ENCODE peak calls at places on chromosomes 7 and 10, in ten cellular contexts. X is mammary epithelial cell; P is B cell; D is AG20443; T is stimulated activated naive CD4-positive, alpha-beta T cell treated with Interleukin-2 at 50 U/mL for 16 hours; J is frontal cortex; W is CD4-positive, alpha-beta T cell; S is Caki2; I is germinal center; C is CD8-positive, alpha-beta T cell. H is an unnamed sample.
A peak's percentile ranks its signal among the peaks of the same experiment; 100 is the strongest.

GRCh38 chr10:84613336-84614021 is 285.1 kb downstream of the CCSER2 start:
- DNase-seq in X (peak; percentile 51), P (peak; percentile 6), D (peak; percentile 56), T (no peak), J (no peak), W (no peak), S (peak; percentile 46), I (peak; percentile 36), C (no peak), H (peak; percentile 63)

GRCh38 chr7:1691601-1692499 is 21.8 kb downstream of the ELFN1 start:
- DNase-seq in X (peak; percentile 59), P (no peak), D (no peak), T (no peak), J (peak; percentile 21), W (no peak), S (peak; percentile 95), I (no peak), C (no peak), H (peak; percentile 18)

GRCh38 chr10:124496150-124496549 is 34.5 kb downstream of the LHPP start:
- DNase-seq in X (no peak), P (no peak), D (no peak), T (no peak), J (no peak), W (no peak), S (no peak), I (no peak), C (no peak), H (peak; percentile 72)

GRCh38 chr10:49740346-49741107 is 21.6 kb downstream of the OGDHL start:
- DNase-seq in X (no peak), P (no peak), D (peak; percentile 7), T (no peak), J (no peak), W (no peak), S (no peak), I (no peak), C (no peak), H (peak; percentile 19)

GRCh38 chr7:93977551-93977950 is 26.6 kb downstream of the BET1 start:
- DNase-seq in X (no peak), P (no peak), D (no peak), T (no peak), J (no peak), W (no peak), S (no peak), I (no peak), C (no peak), H (no peak)

GRCh38 chr10:110392860-110393732 is 88.4 kb upstream of the SMNDC1 start:
- DNase-seq in X (peak; percentile 55), P (no peak), D (peak; percentile 87), T (no peak), J (no peak), W (no peak), S (no peak), I (no peak), C (no peak), H (no peak)

GRCh38 chr7:80581472-80581871 is 57.0 kb upstream of the CD36 start:
- DNase-seq in X (peak; percentile 60), P (no peak), D (no peak), T (no peak), J (no peak), W (no peak), S (no peak), I (no peak), C (no peak), H (no peak)

GRCh38 chr7:95684037-95684436 is 87.7 kb upstream of the PDK4 start:
- DNase-seq in X (peak; percentile 22), P (peak; percentile 35), D (peak; percentile 22), T (no peak), J (peak; percentile 10), W (no peak), S (peak; percentile 36), I (no peak), C (no peak), H (no peak)

GRCh38 chr7:41529831-41530230 is 173.1 kb downstream of the INHBA start:
- DNase-seq in X (peak; percentile 5), P (no peak), D (no peak), T (no peak), J (no peak), W (no peak), S (no peak), I (no peak), C (no peak), H (no peak)

GRCh38 chr10:112362833-112363232 is 11.1 kb upstream of the ACSL5 start:
- DNase-seq in X (no peak), P (no peak), D (no peak), T (no peak), J (no peak), W (no peak), S (no peak), I (no peak), C (no peak), H (no peak)

GRCh38 chr7:119482209-119482608 is 790.8 kb upstream of the KCND2 start:
- DNase-seq in X (peak; percentile 11), P (no peak), D (peak; percentile 4), T (no peak), J (no peak), W (no peak), S (no peak), I (no peak), C (no peak), H (peak; percentile 22)

GRCh38 chr10:13206546-13207443 is 27.4 kb downstream of the UCMA start:
- DNase-seq in X (no peak), P (peak; percentile 9), D (peak; percentile 58), T (no peak), J (no peak), W (no peak), S (no peak), I (no peak), C (no peak), H (peak; percentile 44)

GRCh38 chr7:5701085-5701914 is 80.2 kb downstream of the RNF216 start:
- DNase-seq in X (peak; percentile 80), P (peak; percentile 53), D (no peak), T (peak; percentile 68), J (no peak), W (no peak), S (peak; percentile 30), I (no peak), C (peak; percentile 45), H (no peak)

GRCh38 chr7:155961241-155962190 is 149.3 kb upstream of the SHH start:
- DNase-seq in X (peak; percentile 84), P (no peak), D (no peak), T (peak; percentile 8), J (no peak), W (no peak), S (peak; percentile 92), I (no peak), C (no peak), H (no peak)

GRCh38 chr10:49162761-49163160 is 25.4 kb downstream of the TMEM273 start:
- DNase-seq in X (no peak), P (no peak), D (no peak), T (no peak), J (no peak), W (no peak), S (no peak), I (no peak), C (no peak), H (no peak)

GRCh38 chr7:33882040-33882800 is 23.1 kb upstream of the BMPER start:
- DNase-seq in X (no peak), P (no peak), D (peak; percentile 32), T (no peak), J (no peak), W (no peak), S (no peak), I (no peak), C (no peak), H (no peak)

GRCh38 chr10:66910676-66911075 is 15.2 kb upstream of the LRRTM3 start:
- DNase-seq in X (no peak), P (no peak), D (no peak), T (no peak), J (no peak), W (no peak), S (peak; percentile 41), I (no peak), C (no peak), H (no peak)

GRCh38 chr7:102189756-102190155 is 96.9 kb upstream of the SH2B2 start:
- DNase-seq in X (no peak), P (no peak), D (no peak), T (no peak), J (no peak), W (no peak), S (no peak), I (no peak), C (no peak), H (no peak)

GRCh38 chr7:74653686-74654181 is 3.8 kb upstream of the GTF2I start:
- DNase-seq in X (no peak), P (no peak), D (no peak), T (no peak), J (no peak), W (no peak), S (peak; percentile 75), I (no peak), C (no peak), H (no peak)

GRCh38 chr10:92405006-92405924 is 114.3 kb downstream of the MARCHF5 start:
- DNase-seq in X (no peak), P (no peak), D (no peak), T (no peak), J (no peak), W (no peak), S (no peak), I (no peak), C (no peak), H (no peak)

GRCh38 chr7:135035252-135035651 is 48.9 kb downstream of the AGBL3 start:
- DNase-seq in X (no peak), P (no peak), D (no peak), T (no peak), J (no peak), W (no peak), S (no peak), I (no peak), C (no peak), H (no peak)

GRCh38 chr10:13877154-13877909 is 290.6 kb downstream of the PRPF18 start:
- DNase-seq in X (no peak), P (no peak), D (peak; percentile 86), T (no peak), J (no peak), W (no peak), S (no peak), I (no peak), C (no peak), H (no peak)

GRCh38 chr7:106289848-106290247 is 5.1 kb upstream of the NAMPT start:
- DNase-seq in X (no peak), P (no peak), D (no peak), T (no peak), J (no peak), W (no peak), S (no peak), I (no peak), C (no peak), H (no peak)

H was measured in SK-N-SH.